ENCODE peak calls at places on chromosomes 6 and 20, in four cellular contexts. Q is A549, B is K562, H is HepG2. G is an unnamed sample.

GRCh38 chr6:72622094-72622540 is 253 bp downstream of the KCNQ5 start:
- DNase-seq in Q (peak; percentile 22), B (peak; percentile 50), H (no peak), G (no peak)

GRCh38 chr20:1467355-1468116 is 887 bp upstream of the NSFL1C start:
- DNase-seq in Q (no peak), B (peak; percentile 67), H (peak; percentile 68), G (no peak)

GRCh38 chr6:21748343-21749063 is 155.0 kb downstream of the SOX4 start:
- DNase-seq in Q (no peak), B (no peak), H (no peak), G (no peak)

GRCh38 chr6:167073679-167074274 is 49.1 kb upstream of the CCR6 start:
- DNase-seq in Q (no peak), B (no peak), H (no peak), G (no peak)

GRCh38 chr6:19327246-19327645 is 509.9 kb upstream of the ID4 start:
- DNase-seq in Q (no peak), B (no peak), H (no peak), G (no peak)

GRCh38 chr6:45477785-45478184 is 100.1 kb upstream of the SUPT3H start:
- DNase-seq in Q (no peak), B (no peak), H (no peak), G (no peak)

GRCh38 chr6:168355716-168356522 is 36.3 kb upstream of the DACT2 start:
- DNase-seq in Q (peak; percentile 66), B (peak; percentile 86), H (peak; percentile 49), G (peak; percentile 79)

GRCh38 chr20:43563429-43563828 is 4.6 kb downstream of the SGK2 start:
- DNase-seq in Q (no peak), B (no peak), H (peak; percentile 45), G (no peak)

GRCh38 chr6:117795234-117795633 is 111.8 kb upstream of the SLC35F1 start:
- DNase-seq in Q (no peak), B (no peak), H (no peak), G (no peak)

GRCh38 chr6:54467384-54467783 is 159.1 kb downstream of the TINAG start:
- DNase-seq in Q (no peak), B (no peak), H (no peak), G (no peak)

GRCh38 chr20:46211331-46211722 is 93.2 kb downstream of the CD40 start:
- DNase-seq in Q (no peak), B (no peak), H (no peak), G (no peak)

GRCh38 chr6:10763006-10763405 is 15.4 kb downstream of the TMEM14B start:
- DNase-seq in Q (no peak), B (no peak), H (peak; percentile 38), G (no peak)

GRCh38 chr20:31517373-31517772 is 3.1 kb downstream of the HM13 start:
- DNase-seq in Q (peak; percentile 69), B (peak; percentile 38), H (peak; percentile 91), G (peak; percentile 60)

GRCh38 chr6:55953384-55953783 is 78.0 kb upstream of the BMP5 start:
- DNase-seq in Q (peak; percentile 10), B (no peak), H (peak; percentile 6), G (no peak)

GRCh38 chr20:56932575-56933330 is 303.6 kb downstream of the TFAP2C start:
- DNase-seq in Q (no peak), B (no peak), H (no peak), G (no peak)

GRCh38 chr6:137873273-137873762 is 6.3 kb downstream of the TNFAIP3 start:
- DNase-seq in Q (peak; percentile 72), B (no peak), H (peak; percentile 99), G (no peak)

GRCh38 chr6:109229536-109229935 is 134.2 kb downstream of the CEP57L1 start:
- DNase-seq in Q (no peak), B (peak; percentile 40), H (no peak), G (no peak)

GRCh38 chr20:19137641-19138040 is 74.8 kb upstream of the SLC24A3 start:
- DNase-seq in Q (no peak), B (no peak), H (no peak), G (no peak)

GRCh38 chr6:2857580-2858337 is 16.1 kb upstream of the SERPINB1 start:
- DNase-seq in Q (peak; percentile 57), B (peak; percentile 79), H (no peak), G (no peak)

GRCh38 chr6:72560721-72561593 is 60.9 kb upstream of the KCNQ5 start:
- DNase-seq in Q (no peak), B (peak; percentile 68), H (no peak), G (no peak)

GRCh38 chr6:92989656-92990055 is 429.7 kb downstream of the EPHA7 start:
- DNase-seq in Q (no peak), B (no peak), H (no peak), G (no peak)

GRCh38 chr20:62282877-62283503 is 19.8 kb upstream of the ADRM1 start:
- DNase-seq in Q (no peak), B (no peak), H (no peak), G (no peak)

GRCh38 chr6:20632696-20633095 is 98.4 kb downstream of the CDKAL1 start:
- DNase-seq in Q (no peak), B (no peak), H (no peak), G (no peak)

GRCh38 chr20:40317156-40317790 is 371.8 kb downstream of the MAFB start:
- DNase-seq in Q (no peak), B (no peak), H (no peak), G (no peak)

GRCh38 chr20:347640-348484 is 951 bp downstream of the NRSN2 start:
- DNase-seq in Q (peak; percentile 98), B (peak; percentile 98), H (peak; percentile 99), G (peak; percentile 94)

GRCh38 chr20:35604444-35604750 is 11.2 kb upstream of the SPAG4 start:
- DNase-seq in Q (no peak), B (peak; percentile 59), H (peak; percentile 70), G (no peak)

GRCh38 chr6:88813045-88813444 is 150.4 kb downstream of the RNGTT start:
- DNase-seq in Q (no peak), B (no peak), H (no peak), G (no peak)

GRCh38 chr6:47196113-47196512 is 113.6 kb downstream of the TNFRSF21 start:
- DNase-seq in Q (no peak), B (no peak), H (no peak), G (no peak)

GRCh38 chr20:52349806-52350205 is 158.2 kb upstream of the ZFP64 start:
- DNase-seq in Q (no peak), B (no peak), H (no peak), G (no peak)

GRCh38 chr20:16243470-16243869 is 329.8 kb downstream of the KIF16B start:
- DNase-seq in Q (no peak), B (no peak), H (peak; percentile 22), G (no peak)

GRCh38 chr6:8069887-8070286 is 5.7 kb upstream of the BLOC1S5 start:
- DNase-seq in Q (no peak), B (no peak), H (no peak), G (no peak)

GRCh38 chr6:3359091-3359752 is 97.6 kb downstream of the SLC22A23 start:
- DNase-seq in Q (no peak), B (no peak), H (no peak), G (no peak)

GRCh38 chr6:93419304-93420162 is at the start of gene EPHA7:
- DNase-seq in Q (peak; percentile 46), B (peak; percentile 23), H (no peak), G (peak; percentile 98)

GRCh38 chr6:82006027-82006738 is 241.4 kb downstream of the IBTK start:
- DNase-seq in Q (no peak), B (no peak), H (peak; percentile 57), G (peak; percentile 46)

GRCh38 chr20:57680934-57681914 is 28.6 kb downstream of the PMEPA1 start:
- DNase-seq in Q (no peak), B (no peak), H (no peak), G (no peak)

GRCh38 chr6:119112856-119113530 is 34.5 kb upstream of the FAM184A start:
- DNase-seq in Q (no peak), B (no peak), H (no peak), G (no peak)

GRCh38 chr20:3871549-3872265 is 17.5 kb upstream of the PANK2 start:
- DNase-seq in Q (peak; percentile 36), B (peak; percentile 30), H (peak; percentile 44), G (no peak)

GRCh38 chr6:4577406-4577805 is 198.8 kb upstream of the CDYL start:
- DNase-seq in Q (no peak), B (no peak), H (no peak), G (no peak)
- TF ChIP-seq PHF8 in Q (no peak), B (no peak), H (no peak), G (no peak)

GRCh38 chr6:90997076-90997475 is 410.2 kb upstream of the MAP3K7 start:
- DNase-seq in Q (no peak), B (no peak), H (no peak), G (no peak)

GRCh38 chr6:90989763-90990162 is 402.9 kb upstream of the MAP3K7 start:
- DNase-seq in Q (no peak), B (no peak), H (no peak), G (no peak)

GRCh38 chr6:90993771-90994170 is 406.9 kb upstream of the MAP3K7 start:
- DNase-seq in Q (no peak), B (no peak), H (no peak), G (no peak)
- TF ChIP-seq PHF8 in Q (no peak), B (no peak), H (no peak), G (no peak)

GRCh38 chr20:59013959-59014608 is 5.1 kb upstream of the TUBB1 start:
- DNase-seq in Q (no peak), B (no peak), H (no peak), G (peak; percentile 27)
- TF ChIP-seq PHF8 in Q (no peak), B (no peak), H (no peak), G (no peak)

GRCh38 chr20:11217322-11217989 is 543.7 kb upstream of the JAG1 start:
- DNase-seq in Q (no peak), B (no peak), H (no peak), G (no peak)

GRCh38 chr20:11218035-11218680 is 544.4 kb upstream of the JAG1 start:
- DNase-seq in Q (no peak), B (no peak), H (no peak), G (no peak)

GRCh38 chr20:11221046-11221445 is 547.2 kb upstream of the JAG1 start:
- DNase-seq in Q (no peak), B (no peak), H (no peak), G (no peak)

GRCh38 chr20:11219192-11219591 is 545.4 kb upstream of the JAG1 start:
- DNase-seq in Q (no peak), B (no peak), H (no peak), G (no peak)

GRCh38 chr20:11222243-11222642 is 548.4 kb upstream of the JAG1 start:
- DNase-seq in Q (no peak), B (no peak), H (no peak), G (no peak)
- TF ChIP-seq PHF8 in Q (no peak), B (no peak), H (no peak), G (no peak)

GRCh38 chr6:74320715-74321114 is 624.7 kb downstream of the CD109 start:
- DNase-seq in Q (no peak), B (no peak), H (no peak), G (no peak)
- TF ChIP-seq PHF8 in Q (no peak), B (no peak), H (no peak), G (no peak)